ENCODE peak calls at places on chromosomes 4 and X, in six cellular contexts. One of them, this sample, is unnamed.

GRCh38 chrX:83916525-83916924 is 55.6 kb downstream of the CYLC1 start:
- DNase-seq in A549: peak; percentile 8
- DNase-seq in esophagus squamous epithelium: no peak
- DNase-seq in IMR-90: peak; percentile 11
- DNase-seq in endothelial cell of umbilical vein: no peak
- DNase-seq in uterus: no peak
- DNase-seq in this sample: peak; percentile 25

GRCh38 chr4:2792711-2793577 is at the start of gene SH3BP2:
- DNase-seq in A549: peak; percentile 56
- DNase-seq in esophagus squamous epithelium: no peak
- DNase-seq in IMR-90: peak; percentile 49
- DNase-seq in endothelial cell of umbilical vein: peak; percentile 69
- DNase-seq in uterus: peak; percentile 74
- DNase-seq in this sample: peak; percentile 86

GRCh38 chr4:88240297-88240714 is 44.1 kb downstream of the PPM1K start:
- DNase-seq in A549: no peak
- DNase-seq in esophagus squamous epithelium: peak; percentile 2
- DNase-seq in IMR-90: no peak
- DNase-seq in endothelial cell of umbilical vein: no peak
- DNase-seq in uterus: peak; percentile 59
- DNase-seq in this sample: peak; percentile 31

GRCh38 chr4:30714408-30715031 is 5.6 kb upstream of the PCDH7 start:
- DNase-seq in A549: peak; percentile 45
- DNase-seq in esophagus squamous epithelium: no peak
- DNase-seq in IMR-90: peak; percentile 59
- DNase-seq in endothelial cell of umbilical vein: peak; percentile 65
- DNase-seq in uterus: peak; percentile 46
- DNase-seq in this sample: no peak

GRCh38 chrX:107675823-107676555 is 47.7 kb downstream of the PRPS1 start:
- DNase-seq in A549: no peak
- DNase-seq in esophagus squamous epithelium: no peak
- DNase-seq in IMR-90: peak; percentile 35
- DNase-seq in endothelial cell of umbilical vein: no peak
- DNase-seq in uterus: peak; percentile 60
- DNase-seq in this sample: no peak

GRCh38 chrX:1486177-1486576 is 33.5 kb upstream of the ASMTL start:
- DNase-seq in A549: no peak
- DNase-seq in esophagus squamous epithelium: no peak
- DNase-seq in IMR-90: no peak
- DNase-seq in endothelial cell of umbilical vein: no peak
- DNase-seq in uterus: no peak
- DNase-seq in this sample: peak; percentile 48

GRCh38 chr4:26015133-26015651 is 101.2 kb downstream of the SMIM20 start:
- DNase-seq in A549: no peak
- DNase-seq in esophagus squamous epithelium: peak; percentile 10
- DNase-seq in IMR-90: peak; percentile 97
- DNase-seq in endothelial cell of umbilical vein: no peak
- DNase-seq in uterus: peak; percentile 60
- DNase-seq in this sample: no peak

GRCh38 chr4:25928320-25928955 is 14.4 kb downstream of the SMIM20 start:
- DNase-seq in A549: no peak
- DNase-seq in esophagus squamous epithelium: no peak
- DNase-seq in IMR-90: no peak
- DNase-seq in endothelial cell of umbilical vein: no peak
- DNase-seq in uterus: no peak
- DNase-seq in this sample: no peak

GRCh38 chr4:114108869-114109268 is 129.4 kb upstream of the ARSJ start:
- DNase-seq in A549: peak; percentile 39
- DNase-seq in esophagus squamous epithelium: no peak
- DNase-seq in IMR-90: peak; percentile 65
- DNase-seq in endothelial cell of umbilical vein: peak; percentile 35
- DNase-seq in uterus: no peak
- DNase-seq in this sample: no peak

GRCh38 chr4:83282049-83282535 is 2.5 kb downstream of the COQ2 start:
- DNase-seq in A549: peak; percentile 52
- DNase-seq in esophagus squamous epithelium: no peak
- DNase-seq in IMR-90: peak; percentile 62
- DNase-seq in endothelial cell of umbilical vein: peak; percentile 79
- DNase-seq in uterus: peak; percentile 43
- DNase-seq in this sample: no peak

GRCh38 chr4:63296773-63297172 is 1112.5 kb downstream of the TECRL start:
- DNase-seq in A549: peak; percentile 1
- DNase-seq in esophagus squamous epithelium: no peak
- DNase-seq in IMR-90: no peak
- DNase-seq in endothelial cell of umbilical vein: no peak
- DNase-seq in uterus: no peak
- DNase-seq in this sample: peak; percentile 3

GRCh38 chr4:185513489-185514181 is 21.7 kb downstream of the PDLIM3 start:
- DNase-seq in A549: no peak
- DNase-seq in esophagus squamous epithelium: no peak
- DNase-seq in IMR-90: peak; percentile 54
- DNase-seq in endothelial cell of umbilical vein: peak; percentile 86
- DNase-seq in uterus: peak; percentile 45
- DNase-seq in this sample: no peak

GRCh38 chrX:14380044-14380443 is 149.3 kb upstream of the GLRA2 start:
- DNase-seq in A549: no peak
- DNase-seq in esophagus squamous epithelium: no peak
- DNase-seq in IMR-90: no peak
- DNase-seq in endothelial cell of umbilical vein: no peak
- DNase-seq in uterus: no peak
- DNase-seq in this sample: no peak

GRCh38 chr4:102663073-102663472 is 97.7 kb downstream of the MANBA start:
- DNase-seq in A549: no peak
- DNase-seq in esophagus squamous epithelium: no peak
- DNase-seq in IMR-90: peak; percentile 80
- DNase-seq in endothelial cell of umbilical vein: no peak
- DNase-seq in uterus: no peak
- DNase-seq in this sample: no peak

GRCh38 chr4:184792334-184792733 is 33.4 kb downstream of the ACSL1 start:
- DNase-seq in A549: no peak
- DNase-seq in esophagus squamous epithelium: no peak
- DNase-seq in IMR-90: no peak
- DNase-seq in endothelial cell of umbilical vein: no peak
- DNase-seq in uterus: no peak
- DNase-seq in this sample: no peak

GRCh38 chr4:102506523-102506922 is 5.4 kb downstream of the NFKB1 start:
- DNase-seq in A549: no peak
- DNase-seq in esophagus squamous epithelium: no peak
- DNase-seq in IMR-90: no peak
- DNase-seq in endothelial cell of umbilical vein: no peak
- DNase-seq in uterus: no peak
- DNase-seq in this sample: no peak

GRCh38 chr4:90317785-90318184 is 190.6 kb downstream of the CCSER1 start:
- DNase-seq in A549: no peak
- DNase-seq in esophagus squamous epithelium: no peak
- DNase-seq in IMR-90: peak; percentile 94
- DNase-seq in endothelial cell of umbilical vein: peak; percentile 82
- DNase-seq in uterus: no peak
- DNase-seq in this sample: no peak

GRCh38 chrX:101407167-101407747 is 468 bp downstream of the GLA start:
- DNase-seq in A549: no peak
- DNase-seq in esophagus squamous epithelium: no peak
- DNase-seq in IMR-90: no peak
- DNase-seq in endothelial cell of umbilical vein: no peak
- DNase-seq in uterus: no peak
- DNase-seq in this sample: no peak

DNA sequence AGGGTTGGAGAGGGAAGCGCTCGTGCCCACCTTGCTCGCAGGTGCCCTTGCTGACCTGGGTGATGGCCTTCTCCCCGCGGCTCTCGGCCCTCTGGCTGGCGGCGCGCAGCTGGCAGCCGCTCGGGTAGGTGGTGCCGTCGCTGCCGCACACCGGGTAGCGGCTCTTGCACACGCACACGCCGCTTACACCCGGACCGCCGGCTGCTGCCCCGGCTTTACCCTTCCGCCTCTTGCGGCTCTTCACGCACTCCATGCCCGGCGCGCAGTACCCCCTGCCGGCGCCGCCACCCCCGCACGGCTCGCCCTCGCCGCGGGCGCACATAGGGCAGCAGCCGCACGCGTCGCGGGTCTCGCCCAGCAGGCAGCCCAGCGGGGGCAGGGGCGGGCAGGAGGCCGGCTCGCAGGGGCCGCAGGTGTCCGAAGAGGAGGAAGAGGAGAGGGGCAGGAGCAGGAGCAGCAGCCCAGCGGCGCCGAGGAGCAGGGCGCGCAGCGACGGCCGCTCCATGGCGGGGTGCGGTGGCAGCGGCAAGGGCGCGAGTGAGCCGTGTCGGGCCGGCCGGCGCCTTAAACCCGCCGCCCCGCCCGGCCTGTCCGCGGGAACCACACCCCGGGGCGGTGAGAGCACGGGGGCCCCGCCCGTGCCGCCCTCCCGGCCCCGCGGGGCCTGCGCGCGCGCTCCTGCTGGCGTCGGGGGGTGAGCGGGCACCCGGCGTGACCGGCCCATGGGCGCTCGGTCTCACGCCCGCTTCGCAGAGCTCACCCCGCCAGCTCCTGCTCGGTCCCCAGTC is at the start of gene IGFBP7:
- DNase-seq in A549: no peak
- DNase-seq in esophagus squamous epithelium: no peak
- DNase-seq in IMR-90: no peak
- DNase-seq in endothelial cell of umbilical vein: peak; percentile 66
- DNase-seq in uterus: peak; percentile 50
- DNase-seq in this sample: peak; percentile 29
- H3K27ac ChIP-seq in A549: peak within 1 kb of the TSS; percentile 81
- H3K27ac ChIP-seq in esophagus squamous epithelium: peak within 1 kb of the TSS; percentile 90
- H3K27ac ChIP-seq in IMR-90: peak within 1 kb of the TSS; percentile 95
- H3K27ac ChIP-seq in endothelial cell of umbilical vein: peak within 1 kb of the TSS; percentile 54
- H3K27ac ChIP-seq in uterus: peak within 1 kb of the TSS; percentile 99
- H3K27ac ChIP-seq in this sample: peak within 1 kb of the TSS; percentile 73

GRCh38 chr4:14559641-14560040 is 442.6 kb upstream of the CPEB2 start:
- DNase-seq in A549: no peak
- DNase-seq in esophagus squamous epithelium: no peak
- DNase-seq in IMR-90: no peak
- DNase-seq in endothelial cell of umbilical vein: no peak
- DNase-seq in uterus: no peak
- DNase-seq in this sample: no peak
- TF ChIP-seq POLR2A in A549: no peak
- TF ChIP-seq POLR2A in esophagus squamous epithelium: no peak
- TF ChIP-seq POLR2A in IMR-90: no peak
- TF ChIP-seq POLR2A in endothelial cell of umbilical vein: no peak
- TF ChIP-seq POLR2A in uterus: no peak
- TF ChIP-seq POLR2A in this sample: no peak

GRCh38 chrX:40474205-40474626 is 106.6 kb upstream of the ATP6AP2 start:
- DNase-seq in A549: peak; percentile 54
- DNase-seq in esophagus squamous epithelium: no peak
- DNase-seq in IMR-90: peak; percentile 4
- DNase-seq in endothelial cell of umbilical vein: no peak
- DNase-seq in uterus: peak; percentile 29
- DNase-seq in this sample: no peak
- H3K4me3 ChIP-seq in A549: no peak overlapping the region
- H3K4me3 ChIP-seq in esophagus squamous epithelium: no peak overlapping the region
- H3K4me3 ChIP-seq in IMR-90: no peak overlapping the region
- H3K4me3 ChIP-seq in endothelial cell of umbilical vein: no peak overlapping the region
- H3K4me3 ChIP-seq in uterus: no peak overlapping the region
- H3K4me3 ChIP-seq in this sample: no peak overlapping the region

GRCh38 chrX:65034292-65034640 is 58.0 kb upstream of the ZC4H2 start:
- DNase-seq in A549: no peak
- DNase-seq in esophagus squamous epithelium: no peak
- DNase-seq in IMR-90: no peak
- DNase-seq in endothelial cell of umbilical vein: no peak
- DNase-seq in uterus: no peak
- DNase-seq in this sample: no peak
- H3K27ac ChIP-seq in A549: no peak overlapping the region
- H3K27ac ChIP-seq in esophagus squamous epithelium: peak overlapping the region; percentile 84
- H3K27ac ChIP-seq in IMR-90: peak overlapping the region; percentile 62
- H3K27ac ChIP-seq in endothelial cell of umbilical vein: no peak overlapping the region
- H3K27ac ChIP-seq in uterus: peak overlapping the region; percentile 70
- H3K27ac ChIP-seq in this sample: peak overlapping the region; percentile 70

GRCh38 chr4:128812360-128812958 is 3.0 kb downstream of the JADE1 start:
- DNase-seq in A549: peak; percentile 62
- DNase-seq in esophagus squamous epithelium: no peak
- DNase-seq in IMR-90: peak; percentile 81
- DNase-seq in endothelial cell of umbilical vein: peak; percentile 68
- DNase-seq in uterus: no peak
- DNase-seq in this sample: peak; percentile 56
- TF ChIP-seq POLR2A in A549: no peak
- TF ChIP-seq POLR2A in esophagus squamous epithelium: no peak
- TF ChIP-seq POLR2A in IMR-90: no peak
- TF ChIP-seq POLR2A in endothelial cell of umbilical vein: peak; percentile 18
- TF ChIP-seq POLR2A in uterus: no peak
- TF ChIP-seq POLR2A in this sample: no peak

GRCh38 chr4:116926631-116927295 is 158.6 kb downstream of the TRAM1L1 start:
- DNase-seq in A549: no peak
- DNase-seq in esophagus squamous epithelium: no peak
- DNase-seq in IMR-90: no peak
- DNase-seq in endothelial cell of umbilical vein: no peak
- DNase-seq in uterus: no peak
- DNase-seq in this sample: no peak

GRCh38 chr4:116923389-116923788 is 162.0 kb downstream of the TRAM1L1 start:
- DNase-seq in A549: no peak
- DNase-seq in esophagus squamous epithelium: no peak
- DNase-seq in IMR-90: no peak
- DNase-seq in endothelial cell of umbilical vein: no peak
- DNase-seq in uterus: no peak
- DNase-seq in this sample: no peak

GRCh38 chr4:116930329-116930728 is 155.0 kb downstream of the TRAM1L1 start:
- DNase-seq in A549: no peak
- DNase-seq in esophagus squamous epithelium: no peak
- DNase-seq in IMR-90: no peak
- DNase-seq in endothelial cell of umbilical vein: no peak
- DNase-seq in uterus: no peak
- DNase-seq in this sample: no peak

DNA sequence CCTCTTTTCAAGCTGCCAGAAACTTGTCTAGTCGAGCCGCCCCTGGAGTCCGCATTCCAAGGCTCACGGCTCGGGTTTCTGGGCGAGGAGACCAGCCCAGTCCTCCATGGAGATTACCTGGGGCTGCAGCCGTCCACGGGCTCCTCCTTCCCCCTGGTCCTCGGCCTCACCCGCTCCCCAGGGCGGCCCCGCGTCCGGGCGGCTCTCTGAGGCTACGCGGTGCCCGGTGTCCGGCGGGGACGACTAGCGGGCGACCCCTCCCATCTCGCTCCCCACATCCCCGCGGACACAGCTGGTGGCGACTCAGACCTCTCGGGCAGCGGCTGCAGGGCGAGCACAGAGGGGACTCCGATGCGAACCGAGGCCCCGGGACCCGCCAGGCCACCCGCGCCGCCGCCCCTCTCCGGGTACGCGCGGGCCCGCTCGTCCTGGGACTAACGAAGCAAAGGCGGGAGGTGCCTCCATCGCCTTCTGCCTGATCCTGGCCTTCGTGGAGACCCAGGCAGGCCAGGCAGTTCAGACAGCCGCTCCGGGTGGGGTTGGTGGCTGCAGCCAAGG is 159.4 kb downstream of the TRAM1L1 start:
- DNase-seq in A549: no peak
- DNase-seq in esophagus squamous epithelium: no peak
- DNase-seq in IMR-90: no peak
- DNase-seq in endothelial cell of umbilical vein: no peak
- DNase-seq in uterus: no peak
- DNase-seq in this sample: no peak
- H3K4me3 ChIP-seq in A549: no peak overlapping the region
- H3K4me3 ChIP-seq in esophagus squamous epithelium: peak overlapping the region; percentile 31
- H3K4me3 ChIP-seq in IMR-90: no peak overlapping the region
- H3K4me3 ChIP-seq in endothelial cell of umbilical vein: peak overlapping the region; percentile 4
- H3K4me3 ChIP-seq in uterus: no peak overlapping the region
- H3K4me3 ChIP-seq in this sample: no peak overlapping the region

This sample was measured in adrenal gland.